ENCODE peak calls at places on chromosomes 13 and 19, in eight cellular contexts. One of them, this sample, is unnamed.

GRCh38 chr19:19461306-19461670 is 54.1 kb downstream of the TSSK6 start:
- DNase-seq in C1 segment of cervical spinal cord: no peak
- DNase-seq in D341Med: peak; percentile 7
- DNase-seq in iris pigment epithelial cell: no peak
- DNase-seq in NCI-H774: no peak
- DNase-seq in choroid plexus epithelial cell: no peak
- DNase-seq in trophoblast cell: peak; percentile 48
- DNase-seq in NT2/D1: no peak
- DNase-seq in this sample: no peak

GRCh38 chr13:93227280-93227905 is 786 bp downstream of the GPC6 start:
- DNase-seq in NT2/D1: no peak
- DNase-seq in choroid plexus epithelial cell: peak; percentile 65
- DNase-seq in iris pigment epithelial cell: peak; percentile 50
- DNase-seq in C1 segment of cervical spinal cord: peak; percentile 58
- DNase-seq in trophoblast cell: no peak
- DNase-seq in NCI-H774: peak; percentile 39
- DNase-seq in D341Med: peak; percentile 60
- DNase-seq in this sample: no peak

GRCh38 chr19:58559275-58560006 is 1.0 kb upstream of the UBE2M start:
- DNase-seq in iris pigment epithelial cell: peak; percentile 90
- DNase-seq in choroid plexus epithelial cell: peak; percentile 94
- DNase-seq in trophoblast cell: peak; percentile 82
- DNase-seq in D341Med: peak; percentile 92
- DNase-seq in NCI-H774: no peak
- DNase-seq in NT2/D1: peak; percentile 48
- DNase-seq in C1 segment of cervical spinal cord: no peak
- DNase-seq in this sample: peak; percentile 92

GRCh38 chr13:106515635-106516254 is 19.7 kb downstream of the EFNB2 start:
- DNase-seq in C1 segment of cervical spinal cord: no peak
- DNase-seq in NCI-H774: peak; percentile 54
- DNase-seq in iris pigment epithelial cell: no peak
- DNase-seq in NT2/D1: no peak
- DNase-seq in trophoblast cell: no peak
- DNase-seq in choroid plexus epithelial cell: no peak
- DNase-seq in D341Med: no peak
- DNase-seq in this sample: no peak

GRCh38 chr19:34310494-34310981 is 54.5 kb upstream of the GPI start:
- DNase-seq in D341Med: no peak
- DNase-seq in trophoblast cell: no peak
- DNase-seq in choroid plexus epithelial cell: no peak
- DNase-seq in NT2/D1: no peak
- DNase-seq in iris pigment epithelial cell: no peak
- DNase-seq in C1 segment of cervical spinal cord: no peak
- DNase-seq in NCI-H774: peak; percentile 75
- DNase-seq in this sample: no peak

GRCh38 chr13:24281188-24282008 is 28.0 kb upstream of the C1QTNF9 start:
- DNase-seq in NT2/D1: no peak
- DNase-seq in C1 segment of cervical spinal cord: no peak
- DNase-seq in iris pigment epithelial cell: no peak
- DNase-seq in D341Med: no peak
- DNase-seq in NCI-H774: no peak
- DNase-seq in choroid plexus epithelial cell: no peak
- DNase-seq in trophoblast cell: no peak
- DNase-seq in this sample: no peak

GRCh38 chr19:40549007-40549708 is 27.5 kb upstream of the SHKBP1 start:
- DNase-seq in NCI-H774: peak; percentile 50
- DNase-seq in choroid plexus epithelial cell: peak; percentile 56
- DNase-seq in trophoblast cell: peak; percentile 66
- DNase-seq in C1 segment of cervical spinal cord: no peak
- DNase-seq in D341Med: peak; percentile 92
- DNase-seq in NT2/D1: peak; percentile 69
- DNase-seq in iris pigment epithelial cell: peak; percentile 50
- DNase-seq in this sample: peak; percentile 82

GRCh38 chr13:93039131-93039530 is 187.5 kb upstream of the GPC6 start:
- DNase-seq in NCI-H774: no peak
- DNase-seq in C1 segment of cervical spinal cord: no peak
- DNase-seq in D341Med: no peak
- DNase-seq in choroid plexus epithelial cell: peak; percentile 17
- DNase-seq in NT2/D1: peak; percentile 6
- DNase-seq in trophoblast cell: no peak
- DNase-seq in iris pigment epithelial cell: peak; percentile 10
- DNase-seq in this sample: no peak

GRCh38 chr13:95382411-95382810 is 81.2 kb upstream of the ABCC4 start:
- DNase-seq in D341Med: no peak
- DNase-seq in trophoblast cell: no peak
- DNase-seq in NT2/D1: no peak
- DNase-seq in choroid plexus epithelial cell: no peak
- DNase-seq in NCI-H774: no peak
- DNase-seq in C1 segment of cervical spinal cord: no peak
- DNase-seq in iris pigment epithelial cell: peak; percentile 28
- DNase-seq in this sample: no peak

GRCh38 chr19:17184381-17184841 is 30.7 kb upstream of the USE1 start:
- DNase-seq in iris pigment epithelial cell: no peak
- DNase-seq in D341Med: no peak
- DNase-seq in NT2/D1: no peak
- DNase-seq in trophoblast cell: peak; percentile 33
- DNase-seq in C1 segment of cervical spinal cord: no peak
- DNase-seq in NCI-H774: no peak
- DNase-seq in choroid plexus epithelial cell: no peak
- DNase-seq in this sample: no peak

GRCh38 chr19:16418597-16418962 is 53.2 kb downstream of the EPS15L1 start:
- DNase-seq in NT2/D1: no peak
- DNase-seq in iris pigment epithelial cell: no peak
- DNase-seq in C1 segment of cervical spinal cord: no peak
- DNase-seq in trophoblast cell: no peak
- DNase-seq in NCI-H774: no peak
- DNase-seq in choroid plexus epithelial cell: no peak
- DNase-seq in D341Med: no peak
- DNase-seq in this sample: no peak

GRCh38 chr13:36251528-36251927 is 37.2 kb upstream of the SOHLH2 start:
- DNase-seq in NT2/D1: no peak
- DNase-seq in NCI-H774: no peak
- DNase-seq in C1 segment of cervical spinal cord: no peak
- DNase-seq in choroid plexus epithelial cell: peak; percentile 52
- DNase-seq in iris pigment epithelial cell: peak; percentile 20
- DNase-seq in trophoblast cell: no peak
- DNase-seq in D341Med: no peak
- DNase-seq in this sample: no peak

GRCh38 chr19:50419580-50420035 is 870 bp downstream of the SPIB start:
- DNase-seq in C1 segment of cervical spinal cord: no peak
- DNase-seq in NT2/D1: no peak
- DNase-seq in trophoblast cell: no peak
- DNase-seq in D341Med: no peak
- DNase-seq in choroid plexus epithelial cell: no peak
- DNase-seq in iris pigment epithelial cell: no peak
- DNase-seq in NCI-H774: no peak
- DNase-seq in this sample: no peak

GRCh38 chr19:52492991-52493470 is 34.4 kb upstream of the ZNF808 start:
- DNase-seq in choroid plexus epithelial cell: no peak
- DNase-seq in trophoblast cell: peak; percentile 58
- DNase-seq in NT2/D1: peak; percentile 50
- DNase-seq in D341Med: peak; percentile 21
- DNase-seq in NCI-H774: no peak
- DNase-seq in iris pigment epithelial cell: no peak
- DNase-seq in C1 segment of cervical spinal cord: no peak
- DNase-seq in this sample: no peak

GRCh38 chr13:90683711-90684131 is 663.8 kb upstream of the MIR17HG start:
- DNase-seq in NCI-H774: no peak
- DNase-seq in D341Med: no peak
- DNase-seq in NT2/D1: no peak
- DNase-seq in C1 segment of cervical spinal cord: no peak
- DNase-seq in trophoblast cell: no peak
- DNase-seq in choroid plexus epithelial cell: no peak
- DNase-seq in iris pigment epithelial cell: peak; percentile 84
- DNase-seq in this sample: no peak

GRCh38 chr19:1050989-1051788 is 11.3 kb downstream of the ABCA7 start:
- DNase-seq in NT2/D1: no peak
- DNase-seq in C1 segment of cervical spinal cord: no peak
- DNase-seq in NCI-H774: no peak
- DNase-seq in choroid plexus epithelial cell: no peak
- DNase-seq in trophoblast cell: no peak
- DNase-seq in iris pigment epithelial cell: no peak
- DNase-seq in D341Med: no peak
- DNase-seq in this sample: no peak

This sample was measured in iPS DF 6.9.